ENCODE peak calls at places on chromosomes 13 and 19, in eight cellular contexts. N is M059J, I is Calu3, O is NCI-H2029, H is foreskin fibroblast, W is left cardiac atrium, S is non-pigmented ciliary epithelial cell, E is progenitor cell of endocrine pancreas. T is an unnamed sample.

GRCh38 chr19:43148233-43148632 is 38.1 kb downstream of the PSG5 start:
- DNase-seq in N (peak; percentile 88), I (no peak), O (no peak), H (peak; percentile 79), W (no peak), S (peak; percentile 89), E (no peak), T (peak; percentile 72)

GRCh38 chr13:27186295-27186694 is 14.7 kb upstream of the USP12 start:
- DNase-seq in N (no peak), I (peak; percentile 36), O (no peak), H (no peak), W (no peak), S (no peak), E (no peak), T (no peak)

GRCh38 chr13:46992383-46992952 is 95.6 kb upstream of the HTR2A start:
- DNase-seq in N (peak; percentile 15), I (peak; percentile 8), O (no peak), H (peak; percentile 11), W (no peak), S (no peak), E (no peak), T (peak; percentile 32)

GRCh38 chr19:36436531-36436930 is 18.1 kb upstream of the ZFP82 start:
- DNase-seq in N (peak; percentile 25), I (no peak), O (no peak), H (peak; percentile 6), W (no peak), S (no peak), E (no peak), T (peak; percentile 8)

GRCh38 chr13:32206097-32206740 is 108.9 kb downstream of the ZAR1L start:
- DNase-seq in N (peak; percentile 14), I (no peak), O (no peak), H (no peak), W (no peak), S (no peak), E (no peak), T (no peak)

GRCh38 chr19:49499030-49499670 is 2.9 kb downstream of the RPS11 start:
- DNase-seq in N (no peak), I (no peak), O (no peak), H (peak; percentile 6), W (no peak), S (no peak), E (no peak), T (no peak)

GRCh38 chr19:4359627-4360000 is 16.3 kb downstream of the MPND start:
- DNase-seq in N (no peak), I (no peak), O (no peak), H (no peak), W (no peak), S (no peak), E (no peak), T (no peak)

GRCh38 chr19:35033067-35034004 is 3.1 kb downstream of the SCN1B start:
- DNase-seq in N (no peak), I (no peak), O (no peak), H (no peak), W (no peak), S (no peak), E (no peak), T (no peak)

GRCh38 chr19:42468273-42468796 is 25.6 kb upstream of the CXCL17 start:
- DNase-seq in N (peak; percentile 90), I (peak; percentile 62), O (no peak), H (peak; percentile 81), W (no peak), S (peak; percentile 4), E (no peak), T (peak; percentile 80)

T was measured in EL.